ENCODE peak calls at places on chromosome 20, in four cellular contexts. Y, F, B and S are unnamed samples.

GRCh38 chr20:5309971-5310370 is 6.8 kb downstream of the PROKR2 start:
- DNase-seq in B (peak), Y (peak), F (no peak), S (peak)

GRCh38 chr20:58755062-58755697 is 62.6 kb downstream of the NPEPL1 start:
- DNase-seq in F (no peak), Y (no peak), B (no peak), S (no peak)

GRCh38 chr20:58908216-58908615 is 55.7 kb downstream of the GNAS start:
- DNase-seq in F (no peak), Y (no peak), B (no peak), S (no peak)

GRCh38 chr20:48574383-48574782 is 253.4 kb downstream of the PREX1 start:
- DNase-seq in F (no peak), Y (peak), B (peak), S (no peak)

GRCh38 chr20:12837646-12838045 is 171.1 kb upstream of the SPTLC3 start:
- DNase-seq in B (no peak), Y (no peak), F (no peak), S (no peak)

GRCh38 chr20:4973330-4974097 is 27.8 kb downstream of the SLC23A2 start:
- DNase-seq in F (no peak), Y (peak), B (peak), S (peak)

GRCh38 chr20:63102720-63103375 is 96.1 kb upstream of the BHLHE23 start:
- DNase-seq in B (peak), F (no peak), Y (peak), S (no peak)

GRCh38 chr20:38843346-38843745 is 37.8 kb downstream of the PPP1R16B start:
- DNase-seq in F (no peak), B (no peak), Y (no peak), S (no peak)

GRCh38 chr20:61951695-61952533 is 113.8 kb downstream of the TAF4 start:
- DNase-seq in B (no peak), F (no peak), Y (no peak), S (peak)

GRCh38 chr20:49496043-49496442 is 13.6 kb upstream of the KCNB1 start:
- DNase-seq in F (no peak), B (no peak), Y (no peak), S (no peak)

GRCh38 chr20:39433461-39433860 is 471.3 kb downstream of the DHX35 start:
- DNase-seq in B (no peak), F (no peak), Y (no peak), S (no peak)

GRCh38 chr20:32350421-32350820 is 7.7 kb upstream of the ASXL1 start:
- DNase-seq in B (no peak), Y (no peak), F (no peak), S (no peak)

GRCh38 chr20:48823960-48824497 is 3.8 kb downstream of the PREX1 start:
- DNase-seq in B (peak), F (no peak), Y (peak), S (peak)

GRCh38 chr20:4008026-4008413 is 7.3 kb downstream of the RNF24 start:
- DNase-seq in B (no peak), Y (no peak), F (no peak), S (no peak)

GRCh38 chr20:63183422-63184146 is 32.3 kb downstream of the YTHDF1 start:
- DNase-seq in F (peak), B (peak), Y (no peak), S (no peak)

GRCh38 chr20:19327401-19327800 is 115.0 kb downstream of the SLC24A3 start:
- DNase-seq in B (no peak), Y (no peak), F (peak), S (no peak)

GRCh38 chr20:10998476-10998875 is 324.7 kb upstream of the JAG1 start:
- DNase-seq in B (no peak), F (no peak), Y (no peak), S (no peak)

GRCh38 chr20:10987651-10988383 is 314.0 kb upstream of the JAG1 start:
- DNase-seq in B (no peak), Y (peak), F (no peak), S (no peak)

GRCh38 chr20:11499235-11499634 is 418.5 kb upstream of the BTBD3 start:
- DNase-seq in F (no peak), B (no peak), Y (no peak), S (no peak)

GRCh38 chr20:62754122-62754990 is 41.9 kb upstream of the MRGBP start:
- DNase-seq in B (no peak), F (no peak), Y (no peak), S (no peak)

GRCh38 chr20:2709205-2709981 is 16.8 kb downstream of the EBF4 start:
- DNase-seq in Y (no peak), F (no peak), B (no peak), S (no peak)

GRCh38 chr20:59400666-59401065 is 100.3 kb downstream of the EDN3 start:
- DNase-seq in F (no peak), B (no peak), Y (no peak), S (no peak)

GRCh38 chr20:5793916-5794315 is 43.7 kb downstream of the SHLD1 start:
- DNase-seq in Y (no peak), F (no peak), B (no peak), S (no peak)

GRCh38 chr20:63830821-63831593 is at the start of gene ZBTB46:
- DNase-seq in Y (peak), F (no peak), B (peak), S (no peak)

GRCh38 chr20:32387262-32387661 is 29.1 kb downstream of the ASXL1 start:
- DNase-seq in Y (peak), B (peak), F (no peak), S (no peak)

GRCh38 chr20:15359056-15359455 is 1021.6 kb upstream of the FLRT3 start:
- DNase-seq in F (no peak), Y (peak), B (no peak), S (peak)

GRCh38 chr20:7272512-7272911 is 505.0 kb downstream of the BMP2 start:
- DNase-seq in Y (no peak), B (no peak), F (no peak), S (no peak)

GRCh38 chr20:48812600-48813445 is 15.0 kb downstream of the PREX1 start:
- DNase-seq in F (no peak), Y (no peak), B (no peak), S (no peak)

GRCh38 chr20:58970146-58970545 is 10.9 kb upstream of the NELFCD start:
- DNase-seq in B (no peak), Y (no peak), F (no peak), S (no peak)